ENCODE peak calls at places on chromosomes 11 and 22, in ten cellular contexts. One of them, this sample, is unnamed.

GRCh38 chr11:95143106-95143681 is 53.5 kb downstream of the ENDOD1 start:
- DNase-seq in lower leg skin: no peak
- DNase-seq in sigmoid colon: no peak
- DNase-seq in stomach: no peak
- DNase-seq in tibial nerve: no peak
- DNase-seq in breast epithelium: no peak
- DNase-seq in ovary: no peak
- DNase-seq in A549: no peak
- DNase-seq in IMR-90: peak; percentile 70
- DNase-seq in heart left ventricle: no peak
- DNase-seq in this sample: no peak

GRCh38 chr11:6129011-6129410 is 21.5 kb downstream of the OR56B4 start:
- DNase-seq in lower leg skin: no peak
- DNase-seq in sigmoid colon: no peak
- DNase-seq in stomach: no peak
- DNase-seq in tibial nerve: no peak
- DNase-seq in breast epithelium: no peak
- DNase-seq in ovary: no peak
- DNase-seq in A549: no peak
- DNase-seq in IMR-90: no peak
- DNase-seq in heart left ventricle: no peak
- DNase-seq in this sample: no peak

GRCh38 chr11:59247535-59248227 is 35.0 kb upstream of the MPEG1 start:
- DNase-seq in lower leg skin: peak; percentile 80
- DNase-seq in sigmoid colon: no peak
- DNase-seq in stomach: no peak
- DNase-seq in tibial nerve: peak; percentile 78
- DNase-seq in breast epithelium: no peak
- DNase-seq in ovary: no peak
- DNase-seq in A549: no peak
- DNase-seq in IMR-90: peak; percentile 7
- DNase-seq in heart left ventricle: peak; percentile 45
- DNase-seq in this sample: no peak

GRCh38 chr11:101523193-101523592 is 60.6 kb downstream of the TRPC6 start:
- DNase-seq in lower leg skin: no peak
- DNase-seq in sigmoid colon: no peak
- DNase-seq in stomach: no peak
- DNase-seq in tibial nerve: no peak
- DNase-seq in breast epithelium: no peak
- DNase-seq in ovary: no peak
- DNase-seq in A549: no peak
- DNase-seq in IMR-90: no peak
- DNase-seq in heart left ventricle: no peak
- DNase-seq in this sample: no peak

GRCh38 chr11:121964591-121964990 is 151.4 kb downstream of the BLID start:
- DNase-seq in lower leg skin: no peak
- DNase-seq in sigmoid colon: no peak
- DNase-seq in stomach: no peak
- DNase-seq in tibial nerve: no peak
- DNase-seq in breast epithelium: no peak
- DNase-seq in ovary: no peak
- DNase-seq in A549: no peak
- DNase-seq in IMR-90: peak; percentile 64
- DNase-seq in heart left ventricle: no peak
- DNase-seq in this sample: no peak

GRCh38 chr11:130315354-130315970 is 745 bp upstream of the ZBTB44 start:
- DNase-seq in lower leg skin: peak; percentile 26
- DNase-seq in sigmoid colon: peak; percentile 70
- DNase-seq in stomach: peak; percentile 48
- DNase-seq in tibial nerve: peak; percentile 4
- DNase-seq in breast epithelium: peak; percentile 57
- DNase-seq in ovary: peak; percentile 60
- DNase-seq in A549: no peak
- DNase-seq in IMR-90: no peak
- DNase-seq in heart left ventricle: peak; percentile 22
- DNase-seq in this sample: peak; percentile 52

GRCh38 chr11:116707746-116708145 is 65.0 kb downstream of the BUD13 start:
- DNase-seq in lower leg skin: no peak
- DNase-seq in sigmoid colon: no peak
- DNase-seq in stomach: no peak
- DNase-seq in tibial nerve: no peak
- DNase-seq in breast epithelium: no peak
- DNase-seq in ovary: no peak
- DNase-seq in A549: no peak
- DNase-seq in IMR-90: no peak
- DNase-seq in heart left ventricle: no peak
- DNase-seq in this sample: no peak

GRCh38 chr22:22843848-22844247 is 43.8 kb upstream of the IGLL5 start:
- DNase-seq in lower leg skin: no peak
- DNase-seq in sigmoid colon: no peak
- DNase-seq in stomach: no peak
- DNase-seq in tibial nerve: no peak
- DNase-seq in breast epithelium: no peak
- DNase-seq in ovary: no peak
- DNase-seq in A549: no peak
- DNase-seq in IMR-90: no peak
- DNase-seq in heart left ventricle: no peak
- DNase-seq in this sample: no peak

GRCh38 chr11:66956689-66957290 is 1.4 kb downstream of the PC start:
- DNase-seq in lower leg skin: no peak
- DNase-seq in sigmoid colon: peak; percentile 70
- DNase-seq in stomach: peak; percentile 27
- DNase-seq in tibial nerve: peak; percentile 44
- DNase-seq in breast epithelium: no peak
- DNase-seq in ovary: no peak
- DNase-seq in A549: no peak
- DNase-seq in IMR-90: peak; percentile 97
- DNase-seq in heart left ventricle: no peak
- DNase-seq in this sample: no peak

GRCh38 chr11:102843474-102843873 is at the start of gene MMP3:
- DNase-seq in lower leg skin: peak; percentile 29
- DNase-seq in sigmoid colon: no peak
- DNase-seq in stomach: no peak
- DNase-seq in tibial nerve: no peak
- DNase-seq in breast epithelium: no peak
- DNase-seq in ovary: no peak
- DNase-seq in A549: no peak
- DNase-seq in IMR-90: peak; percentile 10
- DNase-seq in heart left ventricle: no peak
- DNase-seq in this sample: no peak

GRCh38 chr22:28123989-28124766 is 205.1 kb upstream of the PITPNB start:
- DNase-seq in lower leg skin: no peak
- DNase-seq in sigmoid colon: no peak
- DNase-seq in stomach: no peak
- DNase-seq in tibial nerve: no peak
- DNase-seq in breast epithelium: no peak
- DNase-seq in ovary: no peak
- DNase-seq in A549: no peak
- DNase-seq in IMR-90: no peak
- DNase-seq in heart left ventricle: no peak
- DNase-seq in this sample: no peak

GRCh38 chr11:68643576-68643975 is 40.8 kb upstream of the GAL start:
- DNase-seq in lower leg skin: no peak
- DNase-seq in sigmoid colon: no peak
- DNase-seq in stomach: no peak
- DNase-seq in tibial nerve: peak; percentile 11
- DNase-seq in breast epithelium: no peak
- DNase-seq in ovary: no peak
- DNase-seq in A549: no peak
- DNase-seq in IMR-90: peak; percentile 21
- DNase-seq in heart left ventricle: no peak
- DNase-seq in this sample: no peak

GRCh38 chr11:67646535-67647336 is 3.8 kb downstream of the ACY3 start:
- DNase-seq in lower leg skin: no peak
- DNase-seq in sigmoid colon: no peak
- DNase-seq in stomach: no peak
- DNase-seq in tibial nerve: no peak
- DNase-seq in breast epithelium: no peak
- DNase-seq in ovary: no peak
- DNase-seq in A549: no peak
- DNase-seq in IMR-90: no peak
- DNase-seq in heart left ventricle: no peak
- DNase-seq in this sample: no peak

GRCh38 chr22:35580351-35581022 is 36.6 kb downstream of the MB start:
- DNase-seq in lower leg skin: no peak
- DNase-seq in sigmoid colon: no peak
- DNase-seq in stomach: no peak
- DNase-seq in tibial nerve: no peak
- DNase-seq in breast epithelium: no peak
- DNase-seq in ovary: no peak
- DNase-seq in A549: no peak
- DNase-seq in IMR-90: no peak
- DNase-seq in heart left ventricle: peak; percentile 61
- DNase-seq in this sample: no peak

GRCh38 chr11:62770778-62771143 is 435 bp upstream of the TAF6L start:
- DNase-seq in lower leg skin: peak; percentile 33
- DNase-seq in sigmoid colon: peak; percentile 74
- DNase-seq in stomach: no peak
- DNase-seq in tibial nerve: peak; percentile 20
- DNase-seq in breast epithelium: no peak
- DNase-seq in ovary: no peak
- DNase-seq in A549: no peak
- DNase-seq in IMR-90: no peak
- DNase-seq in heart left ventricle: peak; percentile 29
- DNase-seq in this sample: peak; percentile 70

GRCh38 chr11:62774407-62774806 is 3.2 kb downstream of the TAF6L start:
- DNase-seq in lower leg skin: no peak
- DNase-seq in sigmoid colon: no peak
- DNase-seq in stomach: no peak
- DNase-seq in tibial nerve: no peak
- DNase-seq in breast epithelium: no peak
- DNase-seq in ovary: no peak
- DNase-seq in A549: no peak
- DNase-seq in IMR-90: no peak
- DNase-seq in heart left ventricle: no peak
- DNase-seq in this sample: no peak

GRCh38 chr11:62775646-62776045 is 4.5 kb downstream of the TAF6L start:
- DNase-seq in lower leg skin: no peak
- DNase-seq in sigmoid colon: no peak
- DNase-seq in stomach: no peak
- DNase-seq in tibial nerve: no peak
- DNase-seq in breast epithelium: no peak
- DNase-seq in ovary: no peak
- DNase-seq in A549: no peak
- DNase-seq in IMR-90: no peak
- DNase-seq in heart left ventricle: no peak
- DNase-seq in this sample: no peak

GRCh38 chr11:62771144-62772021 is at the start of gene TAF6L:
- DNase-seq in lower leg skin: peak; percentile 98
- DNase-seq in sigmoid colon: peak; percentile 100
- DNase-seq in stomach: peak; percentile 98
- DNase-seq in tibial nerve: peak; percentile 98
- DNase-seq in breast epithelium: peak; percentile 99
- DNase-seq in ovary: peak; percentile 99
- DNase-seq in A549: peak; percentile 98
- DNase-seq in IMR-90: peak; percentile 95
- DNase-seq in heart left ventricle: peak; percentile 99
- DNase-seq in this sample: peak; percentile 95
- TF ChIP-seq POLR2A in lower leg skin: no peak
- TF ChIP-seq POLR2A in sigmoid colon: peak; percentile 42
- TF ChIP-seq POLR2A in stomach: no peak
- TF ChIP-seq POLR2A in tibial nerve: peak; percentile 42
- TF ChIP-seq POLR2A in breast epithelium: no peak
- TF ChIP-seq POLR2A in ovary: peak; percentile 30
- TF ChIP-seq POLR2A in A549: peak; percentile 55
- TF ChIP-seq POLR2A in IMR-90: peak; percentile 75
- TF ChIP-seq POLR2A in heart left ventricle: peak; percentile 27
- TF ChIP-seq POLR2A in this sample: peak; percentile 69

GRCh38 chr22:37601540-37602442 is 6.8 kb upstream of the GGA1 start:
- DNase-seq in lower leg skin: no peak
- DNase-seq in sigmoid colon: no peak
- DNase-seq in stomach: peak; percentile 79
- DNase-seq in tibial nerve: no peak
- DNase-seq in breast epithelium: peak; percentile 67
- DNase-seq in ovary: no peak
- DNase-seq in A549: no peak
- DNase-seq in IMR-90: peak; percentile 33
- DNase-seq in heart left ventricle: no peak
- DNase-seq in this sample: no peak
- TF ChIP-seq POLR2A in lower leg skin: no peak
- TF ChIP-seq POLR2A in sigmoid colon: no peak
- TF ChIP-seq POLR2A in stomach: no peak
- TF ChIP-seq POLR2A in tibial nerve: no peak
- TF ChIP-seq POLR2A in breast epithelium: no peak
- TF ChIP-seq POLR2A in ovary: no peak
- TF ChIP-seq POLR2A in A549: no peak
- TF ChIP-seq POLR2A in IMR-90: no peak
- TF ChIP-seq POLR2A in heart left ventricle: no peak
- TF ChIP-seq POLR2A in this sample: no peak

GRCh38 chr22:41922940-41923594 is 3.5 kb downstream of the TNFRSF13C start:
- DNase-seq in lower leg skin: no peak
- DNase-seq in sigmoid colon: no peak
- DNase-seq in stomach: no peak
- DNase-seq in tibial nerve: no peak
- DNase-seq in breast epithelium: no peak
- DNase-seq in ovary: no peak
- DNase-seq in A549: no peak
- DNase-seq in IMR-90: no peak
- DNase-seq in heart left ventricle: no peak
- DNase-seq in this sample: no peak

GRCh38 chr22:41917906-41918791 is 3.3 kb upstream of the SHISA8 start:
- DNase-seq in lower leg skin: no peak
- DNase-seq in sigmoid colon: no peak
- DNase-seq in stomach: peak; percentile 58
- DNase-seq in tibial nerve: peak; percentile 32
- DNase-seq in breast epithelium: no peak
- DNase-seq in ovary: no peak
- DNase-seq in A549: no peak
- DNase-seq in IMR-90: peak; percentile 63
- DNase-seq in heart left ventricle: peak; percentile 59
- DNase-seq in this sample: peak; percentile 30

GRCh38 chr22:41919357-41920224 is 4.7 kb upstream of the SHISA8 start:
- DNase-seq in lower leg skin: no peak
- DNase-seq in sigmoid colon: no peak
- DNase-seq in stomach: peak; percentile 70
- DNase-seq in tibial nerve: peak; percentile 20
- DNase-seq in breast epithelium: no peak
- DNase-seq in ovary: peak; percentile 62
- DNase-seq in A549: no peak
- DNase-seq in IMR-90: peak; percentile 11
- DNase-seq in heart left ventricle: peak; percentile 68
- DNase-seq in this sample: peak; percentile 27

GRCh38 chr22:41922336-41922735 is 4.3 kb downstream of the TNFRSF13C start:
- DNase-seq in lower leg skin: no peak
- DNase-seq in sigmoid colon: no peak
- DNase-seq in stomach: no peak
- DNase-seq in tibial nerve: no peak
- DNase-seq in breast epithelium: no peak
- DNase-seq in ovary: no peak
- DNase-seq in A549: no peak
- DNase-seq in IMR-90: no peak
- DNase-seq in heart left ventricle: no peak
- DNase-seq in this sample: no peak

GRCh38 chr22:41920271-41920976 is 5.5 kb upstream of the SHISA8 start:
- DNase-seq in lower leg skin: no peak
- DNase-seq in sigmoid colon: no peak
- DNase-seq in stomach: no peak
- DNase-seq in tibial nerve: no peak
- DNase-seq in breast epithelium: no peak
- DNase-seq in ovary: no peak
- DNase-seq in A549: no peak
- DNase-seq in IMR-90: no peak
- DNase-seq in heart left ventricle: no peak
- DNase-seq in this sample: no peak
- TF ChIP-seq POLR2A in lower leg skin: no peak
- TF ChIP-seq POLR2A in sigmoid colon: no peak
- TF ChIP-seq POLR2A in stomach: no peak
- TF ChIP-seq POLR2A in tibial nerve: no peak
- TF ChIP-seq POLR2A in breast epithelium: no peak
- TF ChIP-seq POLR2A in ovary: no peak
- TF ChIP-seq POLR2A in A549: no peak
- TF ChIP-seq POLR2A in IMR-90: no peak
- TF ChIP-seq POLR2A in heart left ventricle: no peak
- TF ChIP-seq POLR2A in this sample: no peak

GRCh38 chr11:44979536-44980399 is 29.1 kb upstream of the TP53I11 start:
- DNase-seq in lower leg skin: no peak
- DNase-seq in sigmoid colon: peak; percentile 40
- DNase-seq in stomach: peak; percentile 92
- DNase-seq in tibial nerve: no peak
- DNase-seq in breast epithelium: peak; percentile 91
- DNase-seq in ovary: no peak
- DNase-seq in A549: peak; percentile 75
- DNase-seq in IMR-90: no peak
- DNase-seq in heart left ventricle: peak; percentile 59
- DNase-seq in this sample: no peak
- TF ChIP-seq POLR2A in lower leg skin: no peak
- TF ChIP-seq POLR2A in sigmoid colon: no peak
- TF ChIP-seq POLR2A in stomach: no peak
- TF ChIP-seq POLR2A in tibial nerve: no peak
- TF ChIP-seq POLR2A in breast epithelium: no peak
- TF ChIP-seq POLR2A in ovary: no peak
- TF ChIP-seq POLR2A in A549: no peak
- TF ChIP-seq POLR2A in IMR-90: no peak
- TF ChIP-seq POLR2A in heart left ventricle: no peak
- TF ChIP-seq POLR2A in this sample: no peak

This sample was measured in erythroblast.